ENCODE peak calls at places on chromosome 2, in six cellular contexts. A, P, N, Q, R and U are unnamed samples.

GRCh38 chr2:46116616-46117015 is 180.6 kb upstream of the EPAS1 start:
- DNase-seq in N (no peak), Q (no peak), P (peak), A (no peak), R (no peak), U (no peak)

GRCh38 chr2:239040152-239040761 is 192.4 kb downstream of the TWIST2 start:
- DNase-seq in Q (no peak), R (no peak), N (no peak), A (no peak), P (no peak), U (no peak)

GRCh38 chr2:160538559-160539355 is 45.1 kb upstream of the RBMS1 start:
- DNase-seq in A (no peak), N (no peak), Q (no peak), R (no peak), P (no peak), U (no peak)

GRCh38 chr2:120935339-120936313 is 200.0 kb downstream of the GLI2 start:
- DNase-seq in P (no peak), R (no peak), Q (no peak), N (no peak), A (no peak), U (no peak)

GRCh38 chr2:239378918-239379640 is 21.7 kb downstream of the HDAC4 start:
- DNase-seq in N (no peak), Q (no peak), R (no peak), P (no peak), A (peak), U (no peak)

GRCh38 chr2:29946465-29946864 is 25.1 kb upstream of the ALK start:
- DNase-seq in Q (no peak), P (no peak), N (no peak), A (no peak), R (no peak), U (peak)

GRCh38 chr2:236646871-236647270 is 77.2 kb downstream of the ACKR3 start:
- DNase-seq in P (no peak), A (no peak), R (peak), Q (no peak), N (no peak), U (no peak)

GRCh38 chr2:124921221-124921620 is 896.1 kb downstream of the CNTNAP5 start:
- DNase-seq in Q (no peak), N (no peak), A (no peak), P (no peak), R (no peak), U (no peak)

GRCh38 chr2:72827999-72828646 is 2.3 kb upstream of the EXOC6B start:
- DNase-seq in Q (peak), R (no peak), A (no peak), P (peak), N (no peak), U (no peak)

GRCh38 chr2:43273477-43273876 is 47.1 kb upstream of the ZFP36L2 start:
- DNase-seq in Q (no peak), N (no peak), P (no peak), A (no peak), R (peak), U (peak)

GRCh38 chr2:33015421-33016142 is 68.8 kb downstream of the LTBP1 start:
- DNase-seq in N (no peak), A (no peak), R (no peak), P (peak), Q (peak), U (no peak)

GRCh38 chr2:9655441-9656269 is 24.9 kb upstream of the YWHAQ start:
- DNase-seq in Q (peak), A (no peak), P (peak), R (no peak), N (no peak), U (no peak)

GRCh38 chr2:183950673-183951072 is 647.7 kb upstream of the ZNF804A start:
- DNase-seq in P (peak), R (no peak), N (no peak), A (no peak), Q (no peak), U (peak)

GRCh38 chr2:18558458-18558857 is 2.0 kb downstream of the RDH14 start:
- DNase-seq in Q (no peak), N (no peak), R (no peak), P (no peak), A (no peak), U (no peak)

GRCh38 chr2:98902209-98903063 is 33.6 kb downstream of the CRACDL start:
- DNase-seq in R (peak), P (no peak), N (no peak), A (no peak), Q (no peak), U (no peak)

GRCh38 chr2:85695121-85695520 is 963 bp downstream of the GNLY start:
- DNase-seq in R (peak), P (no peak), Q (no peak), N (no peak), A (no peak), U (no peak)

GRCh38 chr2:218744615-218745014 is 34.0 kb downstream of the TTLL4 start:
- DNase-seq in Q (no peak), A (no peak), R (peak), N (no peak), P (no peak), U (no peak)

GRCh38 chr2:101912545-101912944 is 79.2 kb upstream of the IL1R2 start:
- DNase-seq in Q (no peak), N (peak), R (no peak), A (no peak), P (no peak), U (no peak)

GRCh38 chr2:169828141-169828811 is 1.0 kb downstream of the UBR3 start:
- DNase-seq in P (peak), A (peak), R (no peak), Q (no peak), N (peak), U (peak)

GRCh38 chr2:37653093-37653492 is 18.3 kb downstream of the CDC42EP3 start:
- DNase-seq in Q (no peak), P (no peak), A (no peak), R (no peak), N (peak), U (no peak)
- H3K4me3 ChIP-seq in Q (no peak), P (no peak), A (no peak), R (no peak), N (peak), U (no peak)

GRCh38 chr2:10875126-10875525 is 36.6 kb upstream of the KCNF1 start:
- DNase-seq in N (no peak), A (no peak), P (no peak), R (no peak), Q (no peak), U (no peak)

GRCh38 chr2:10876394-10876793 is 35.3 kb upstream of the KCNF1 start:
- DNase-seq in A (no peak), P (no peak), N (no peak), R (no peak), Q (no peak), U (no peak)

GRCh38 chr2:10878268-10878915 is 33.3 kb upstream of the KCNF1 start:
- DNase-seq in R (no peak), P (no peak), N (no peak), A (no peak), Q (no peak), U (no peak)

GRCh38 chr2:10877691-10878111 is 34.0 kb upstream of the KCNF1 start:
- DNase-seq in A (no peak), P (no peak), N (no peak), Q (no peak), R (no peak), U (no peak)

DNA sequence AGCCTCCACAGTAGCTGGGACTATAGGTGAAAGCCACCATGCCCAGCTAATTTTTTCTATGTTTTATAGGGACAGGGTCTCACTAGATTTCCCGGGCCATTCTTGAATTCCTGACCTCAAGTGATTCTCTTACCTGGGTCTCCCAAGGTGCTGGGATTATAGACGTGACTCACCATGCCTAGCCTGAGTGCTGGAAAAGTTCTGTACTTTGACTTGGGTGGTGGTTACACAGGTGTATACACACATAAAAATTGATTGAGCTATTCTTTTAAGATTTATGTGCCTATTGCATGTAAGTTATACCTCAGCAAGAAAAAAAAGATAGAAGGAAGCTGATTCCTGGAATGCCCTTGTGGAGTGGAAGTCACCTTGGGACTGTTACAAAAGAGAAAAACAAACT is 34.8 kb upstream of the KCNF1 start:
- DNase-seq in A (no peak), N (no peak), Q (no peak), R (no peak), P (no peak), U (no peak)
- H3K4me3 ChIP-seq in A (no peak), N (no peak), Q (no peak), R (no peak), P (no peak), U (no peak)

DNA sequence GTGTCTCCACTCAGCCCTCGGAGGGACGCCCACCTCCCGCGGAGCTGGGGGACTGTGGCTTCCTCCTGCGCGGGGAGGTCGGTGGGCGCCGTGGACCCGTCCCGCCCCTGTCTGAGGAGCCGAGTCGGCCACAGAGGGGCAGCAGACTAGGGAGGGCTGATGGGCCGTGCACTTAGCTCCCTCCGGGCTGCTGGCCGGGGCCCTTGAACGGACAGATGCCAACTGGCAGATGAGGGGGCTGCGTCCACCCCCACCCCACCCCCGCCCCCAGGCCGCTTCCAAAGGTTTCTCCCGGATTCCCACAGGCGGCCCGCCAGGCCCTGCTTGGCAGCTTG is 10.4 kb upstream of the UBE2F start:
- DNase-seq in Q (no peak), N (no peak), P (no peak), R (no peak), A (no peak), U (no peak)
- H3K4me3 ChIP-seq in Q (peak), N (no peak), P (no peak), R (peak), A (peak), U (peak)

GRCh38 chr2:204451766-204452165 is 93.5 kb upstream of the PARD3B start:
- DNase-seq in R (no peak), P (no peak), N (no peak), Q (no peak), A (no peak), U (no peak)
- H3K4me3 ChIP-seq in R (no peak), P (no peak), N (no peak), Q (no peak), A (no peak), U (no peak)

GRCh38 chr2:240987588-240987987 is 10.8 kb upstream of the SNED1 start:
- DNase-seq in R (no peak), P (no peak), N (no peak), A (no peak), Q (no peak), U (peak)
- H3K4me3 ChIP-seq in R (no peak), P (no peak), N (no peak), A (no peak), Q (no peak), U (no peak)